ENCODE peak calls at places on chromosomes 1 and 21, in eight cellular contexts. B, Q, V, W, S, E, N and R are unnamed samples.

GRCh38 chr21:26795866-26796329 is 49.3 kb downstream of the ADAMTS1 start:
- DNase-seq in Q (peak), S (peak), V (peak), W (peak), N (peak), B (no peak), E (no peak), R (no peak)

GRCh38 chr21:33401617-33401967 is 1.6 kb upstream of the IFNGR2 start:
- DNase-seq in W (no peak), S (peak), Q (no peak), N (no peak), B (no peak), E (no peak), V (peak), R (peak)

GRCh38 chr1:178928041-178928440 is 57.2 kb upstream of the ANGPTL1 start:
- DNase-seq in W (no peak), B (no peak), S (no peak), E (no peak), N (no peak), V (no peak), Q (no peak), R (no peak)

GRCh38 chr21:33394260-33394659 is 9.0 kb upstream of the IFNGR2 start:
- DNase-seq in B (no peak), Q (no peak), N (no peak), E (no peak), W (no peak), V (peak), S (no peak), R (no peak)

GRCh38 chr1:93042134-93042821 is 36.8 kb upstream of the MTF2 start:
- DNase-seq in B (no peak), Q (peak), E (no peak), W (no peak), N (no peak), S (peak), V (no peak), R (no peak)

GRCh38 chr1:178564086-178564782 is 51.3 kb downstream of the TEX35 start:
- DNase-seq in E (no peak), W (no peak), B (no peak), V (no peak), N (no peak), Q (no peak), S (no peak), R (no peak)

GRCh38 chr1:16141573-16142336 is 14.1 kb downstream of the EPHA2 start:
- DNase-seq in N (no peak), S (no peak), B (no peak), W (no peak), E (no peak), Q (no peak), V (peak), R (no peak)

GRCh38 chr1:111354584-111354983 is 63.9 kb downstream of the CHIA start:
- DNase-seq in Q (no peak), E (no peak), B (no peak), V (no peak), W (no peak), N (no peak), S (no peak), R (no peak)

GRCh38 chr1:167431261-167431908 is 86.9 kb downstream of the CD247 start:
- DNase-seq in B (no peak), S (no peak), W (no peak), N (no peak), V (no peak), Q (no peak), E (no peak), R (no peak)

GRCh38 chr1:58367217-58367616 is 179.3 kb downstream of the OMA1 start:
- DNase-seq in N (no peak), E (no peak), W (no peak), Q (no peak), B (no peak), S (no peak), V (no peak), R (no peak)

GRCh38 chr1:3625151-3625907 is 514 bp downstream of the TPRG1L start:
- DNase-seq in W (peak), N (no peak), E (no peak), B (no peak), V (no peak), Q (peak), S (peak), R (peak)

GRCh38 chr21:38813554-38813953 is 7.8 kb downstream of the ETS2 start:
- DNase-seq in E (no peak), W (no peak), N (no peak), Q (no peak), V (no peak), S (no peak), B (no peak), R (peak)

GRCh38 chr1:160398823-160399222 is 1.5 kb upstream of the VANGL2 start:
- DNase-seq in B (no peak), W (no peak), S (peak), N (no peak), V (no peak), Q (peak), E (no peak), R (no peak)